ENCODE peak calls at places on chromosomes 5 and 9, in four cellular contexts. J, K, Z and T are unnamed samples.

GRCh38 chr5:558871-559503 is 34.7 kb upstream of the SLC9A3 start:
- DNase-seq in K (no peak), J (no peak), Z (no peak), T (no peak)

GRCh38 chr5:104062495-104063377 is 500.1 kb upstream of the NUDT12 start:
- DNase-seq in J (no peak), Z (no peak), K (no peak), T (no peak)

GRCh38 chr5:33994845-33995244 is 10.4 kb upstream of the SLC45A2 start:
- DNase-seq in K (no peak), Z (no peak), J (peak), T (no peak)

GRCh38 chr9:95509851-95510529 is 6.8 kb downstream of the PTCH1 start:
- DNase-seq in Z (no peak), J (no peak), K (no peak), T (no peak)

GRCh38 chr5:2856206-2856605 is 104.7 kb upstream of the IRX2 start:
- DNase-seq in K (no peak), Z (no peak), J (no peak), T (no peak)

GRCh38 chr5:71821029-71821428 is 102.0 kb downstream of the CARTPT start:
- DNase-seq in J (no peak), Z (no peak), K (no peak), T (no peak)

GRCh38 chr5:64190562-64191306 is 25.1 kb downstream of the RNF180 start:
- DNase-seq in Z (no peak), K (no peak), J (no peak), T (no peak)

GRCh38 chr9:99181206-99181605 is 40.5 kb downstream of the ALG2 start:
- DNase-seq in J (peak), K (no peak), Z (no peak), T (no peak)

GRCh38 chr5:65825388-65826328 is 100.7 kb upstream of the ERBIN start:
- DNase-seq in Z (no peak), J (no peak), K (no peak), T (no peak)

GRCh38 chr9:112198646-112199045 is 23.5 kb upstream of the SUSD1 start:
- DNase-seq in K (no peak), J (no peak), Z (no peak), T (no peak)

GRCh38 chr5:95317687-95318086 is 32.8 kb upstream of the MCTP1 start:
- DNase-seq in K (no peak), Z (no peak), J (no peak), T (no peak)

GRCh38 chr5:13322769-13323168 is 621.7 kb downstream of the DNAH5 start:
- DNase-seq in J (peak), K (no peak), Z (no peak), T (no peak)

GRCh38 chr9:13952906-13953305 is 361.0 kb downstream of the NFIB start:
- DNase-seq in Z (no peak), J (no peak), K (no peak), T (no peak)

GRCh38 chr5:31531543-31531887 is 378 bp downstream of the DROSHA start:
- DNase-seq in K (no peak), J (no peak), Z (peak), T (no peak)

GRCh38 chr9:13532407-13532806 is 252.9 kb upstream of the MPDZ start:
- DNase-seq in K (no peak), J (no peak), Z (no peak), T (no peak)

GRCh38 chr5:53038196-53038847 is 49.2 kb downstream of the ITGA2 start:
- DNase-seq in Z (no peak), K (no peak), J (no peak), T (no peak)

GRCh38 chr5:177111720-177112394 is 21.7 kb upstream of the NSD1 start:
- DNase-seq in Z (peak), J (peak), K (no peak), T (no peak)

GRCh38 chr5:180523629-180524466 is 29.7 kb downstream of the CNOT6 start:
- DNase-seq in K (no peak), J (no peak), Z (peak), T (no peak)

GRCh38 chr9:136044971-136045594 is 50.0 kb downstream of the NACC2 start:
- DNase-seq in Z (no peak), K (no peak), J (no peak), T (no peak)

GRCh38 chr5:131672791-131673190 is 37.8 kb upstream of the RAPGEF6 start:
- DNase-seq in K (no peak), Z (no peak), J (no peak), T (no peak)

GRCh38 chr5:59813761-59814562 is 79.6 kb downstream of the PDE4D start:
- DNase-seq in Z (peak), J (peak), K (no peak), T (peak)

GRCh38 chr9:129109504-129109903 is 1.1 kb downstream of the CRAT start:
- DNase-seq in K (no peak), Z (no peak), J (peak), T (no peak)

GRCh38 chr5:103393131-103393754 is 134.7 kb downstream of the MACIR start:
- DNase-seq in K (no peak), Z (peak), J (peak), T (no peak)

GRCh38 chr5:145775893-145776444 is 59.2 kb downstream of the PRELID2 start:
- DNase-seq in Z (no peak), J (peak), K (peak), T (peak)

GRCh38 chr9:20074291-20074690 is 285.5 kb upstream of the SLC24A2 start:
- DNase-seq in K (no peak), J (no peak), Z (no peak), T (no peak)

GRCh38 chr5:111655169-111655924 is 101.6 kb downstream of the NREP start:
- DNase-seq in J (peak), Z (no peak), K (no peak), T (no peak)

GRCh38 chr5:94199566-94199965 is 418.8 kb downstream of the KIAA0825 start:
- DNase-seq in Z (no peak), J (no peak), K (no peak), T (no peak)

GRCh38 chr9:17862081-17862480 is 283.2 kb downstream of the SH3GL2 start:
- DNase-seq in Z (no peak), J (no peak), K (no peak), T (no peak)

GRCh38 chr9:114214686-114215397 is 59.5 kb downstream of the COL27A1 start:
- DNase-seq in K (no peak), Z (no peak), J (peak), T (no peak)

GRCh38 chr5:115586525-115587146 is 15.6 kb downstream of the TICAM2 start:
- DNase-seq in Z (peak), K (no peak), J (peak), T (no peak)

GRCh38 chr9:115494393-115494792 is 376.4 kb upstream of the TNC start:
- DNase-seq in K (no peak), Z (no peak), J (no peak), T (no peak)

GRCh38 chr9:89648247-89649000 is 43.6 kb downstream of the GADD45G start:
- DNase-seq in K (no peak), J (no peak), Z (no peak), T (no peak)

GRCh38 chr9:65435464-65435863 is 150.5 kb upstream of the FOXD4L5 start:
- DNase-seq in K (no peak), Z (no peak), J (no peak), T (no peak)

GRCh38 chr5:10453564-10453963 is 11.9 kb downstream of the ROPN1L start:
- DNase-seq in J (peak), K (peak), Z (no peak), T (no peak)

GRCh38 chr9:132546148-132547051 is 36.0 kb upstream of the BARHL1 start:
- DNase-seq in J (peak), Z (peak), K (no peak), T (no peak)

GRCh38 chr9:132472599-132472998 is 62.6 kb downstream of the CFAP77 start:
- DNase-seq in K (no peak), Z (no peak), J (no peak), T (no peak)

GRCh38 chr9:7366121-7366520 is 433.5 kb downstream of the DMAC1 start:
- DNase-seq in Z (peak), J (peak), K (no peak), T (no peak)

GRCh38 chr5:66842540-66842939 is 246.3 kb downstream of the MAST4 start:
- DNase-seq in J (no peak), Z (no peak), K (no peak), T (no peak)
- H3K4me3 ChIP-seq in J (no peak), Z (no peak), K (no peak), T (no peak)

GRCh38 chr5:32848681-32849080 is 137.6 kb downstream of the NPR3 start:
- DNase-seq in K (no peak), Z (no peak), J (peak), T (no peak)

GRCh38 chr5:32850792-32851191 is 139.7 kb downstream of the NPR3 start:
- DNase-seq in J (no peak), Z (no peak), K (no peak), T (no peak)

GRCh38 chr5:32854473-32854872 is 143.4 kb downstream of the NPR3 start:
- DNase-seq in J (no peak), Z (no peak), K (no peak), T (no peak)

GRCh38 chr5:32851774-32852173 is 140.7 kb downstream of the NPR3 start:
- DNase-seq in J (no peak), K (no peak), Z (no peak), T (no peak)

GRCh38 chr5:32852535-32852934 is 141.4 kb downstream of the NPR3 start:
- DNase-seq in K (peak), J (peak), Z (peak), T (peak)
- TF ChIP-seq CTCF in K (peak), J (peak), Z (peak), T (peak)

DNA sequence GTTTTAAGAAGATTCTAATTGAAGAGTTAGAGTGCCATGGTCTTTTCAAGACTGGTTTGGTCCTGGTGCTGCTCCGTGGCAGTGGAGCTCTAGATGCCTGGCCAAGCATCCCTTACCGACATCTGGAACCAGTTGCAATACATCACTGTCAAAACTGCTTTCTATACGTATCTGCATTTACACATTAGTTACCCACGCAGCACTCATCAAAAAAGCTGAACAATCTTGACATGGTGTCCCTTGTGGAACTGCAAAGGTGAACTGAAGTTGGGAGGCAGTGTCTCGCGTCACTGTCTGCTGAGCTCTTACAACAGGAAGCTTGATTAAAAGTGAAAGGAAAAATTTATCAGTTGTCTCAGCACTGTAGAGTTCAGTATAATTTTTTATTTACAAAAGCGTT is 82.6 kb downstream of the PBX3 start:
- DNase-seq in Z (no peak), J (peak), K (no peak), T (no peak)
- H3K4me3 ChIP-seq in Z (no peak), J (peak), K (peak), T (peak)

DNA sequence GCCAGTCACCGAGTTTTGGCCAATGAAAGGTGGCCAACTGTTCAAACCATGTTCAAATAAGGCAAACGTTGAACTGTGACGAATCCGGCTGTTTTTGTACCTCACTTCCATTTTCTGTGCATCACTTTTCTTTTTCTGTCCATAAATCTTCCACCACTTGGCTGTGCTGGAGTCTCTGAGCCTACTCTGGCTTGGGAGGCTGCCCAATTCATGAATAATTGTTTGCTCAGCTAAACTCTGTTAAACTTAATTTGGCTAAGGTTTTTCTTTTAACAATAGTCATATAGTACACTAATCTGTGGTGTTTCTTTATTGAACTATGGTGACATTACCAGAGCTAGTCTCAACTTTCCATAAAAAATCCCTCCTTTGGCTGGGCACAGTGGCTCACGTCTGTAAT is 11.3 kb downstream of the NIM1K start:
- DNase-seq in J (peak), K (no peak), Z (no peak), T (no peak)
- TF ChIP-seq CTCF in J (no peak), K (no peak), Z (no peak), T (no peak)

GRCh38 chr9:124505006-124505900 is 1.9 kb downstream of the NR5A1 start:
- DNase-seq in J (no peak), K (no peak), Z (no peak), T (no peak)
- H3K4me3 ChIP-seq in J (no peak), K (no peak), Z (no peak), T (no peak)

GRCh38 chr9:137294684-137295312 is 7.3 kb downstream of the NRARP start:
- DNase-seq in K (no peak), J (peak), Z (no peak), T (no peak)
- TF ChIP-seq CTCF in K (peak), J (peak), Z (peak), T (peak)